ENCODE peak calls at places on chromosomes 7 and 10, in seven cellular contexts. O is OCI-LY7, E is SK-N-SH, W is left lung, L is psoas muscle, G is heart right ventricle, U is adipocyte. H is an unnamed sample. For H3K36me3 and H3K4me1, the result is how much of the 10 kb centered on the place peaks cover.

GRCh38 chr7:114554781-114555537 is 140.3 kb downstream of the FOXP2 start:
- DNase-seq in E (no peak), W (no peak), G (no peak), O (no peak), U (no peak), L (no peak), H (no peak)

GRCh38 chr7:30548762-30549344 is 44.2 kb upstream of the GGCT start:
- DNase-seq in U (peak), O (peak), W (peak), E (peak), L (peak), G (peak), H (peak)

GRCh38 chr10:5584895-5585516 is 60.2 kb downstream of the CALML3 start:
- DNase-seq in U (peak), W (peak), L (no peak), G (no peak), O (peak), E (no peak), H (no peak)

GRCh38 chr10:130282492-130283233 is 146.5 kb downstream of the GLRX3 start:
- DNase-seq in G (no peak), E (no peak), L (no peak), W (no peak), U (no peak), O (no peak), H (no peak)

GRCh38 chr7:112433289-112433688 is 17.0 kb upstream of the IFRD1 start:
- DNase-seq in U (no peak), E (no peak), G (no peak), L (no peak), W (no peak), O (no peak), H (no peak)

GRCh38 chr7:34128762-34129161 is 223.4 kb downstream of the BMPER start:
- DNase-seq in O (no peak), E (no peak), G (no peak), L (no peak), U (peak), W (no peak), H (no peak)

GRCh38 chr10:110171032-110171431 is 36.4 kb upstream of the MXI1 start:
- DNase-seq in W (no peak), G (no peak), O (no peak), U (no peak), L (no peak), E (no peak), H (no peak)

GRCh38 chr7:43590862-43591550 is 8.1 kb downstream of the STK17A start:
- DNase-seq in U (no peak), E (no peak), L (no peak), W (no peak), G (no peak), O (peak), H (no peak)

GRCh38 chr10:129921065-129921670 is 42.9 kb downstream of the EBF3 start:
- DNase-seq in U (no peak), E (no peak), L (no peak), G (no peak), O (no peak), W (peak), H (no peak)

GRCh38 chr7:98949336-98950044 is 71.2 kb downstream of the TRRAP start:
- DNase-seq in G (peak), E (no peak), O (no peak), L (peak), U (no peak), W (no peak), H (no peak)

GRCh38 chr7:101792051-101792651 is 25.3 kb upstream of the CUX1 start:
- DNase-seq in G (peak), O (no peak), U (no peak), W (no peak), L (peak), E (peak), H (no peak)

GRCh38 chr7:39910108-39910869 is 39.8 kb upstream of the CDK13 start:
- DNase-seq in L (peak), U (peak), E (no peak), G (no peak), W (no peak), O (no peak), H (no peak)

GRCh38 chr7:36726806-36727503 is 2.7 kb upstream of the AOAH start:
- DNase-seq in L (no peak), W (no peak), O (no peak), U (no peak), E (no peak), G (no peak), H (no peak)

GRCh38 chr10:99883523-99883922 is 101.1 kb downstream of the ABCC2 start:
- DNase-seq in O (no peak), W (no peak), E (no peak), L (no peak), G (no peak), U (no peak), H (no peak)

GRCh38 chr10:99894613-99895012 is 112.2 kb downstream of the ABCC2 start:
- DNase-seq in W (no peak), E (no peak), U (no peak), O (no peak), G (no peak), L (no peak), H (no peak)

GRCh38 chr10:99888623-99889022 is 106.2 kb downstream of the ABCC2 start:
- DNase-seq in U (peak), E (no peak), G (no peak), O (no peak), W (no peak), L (no peak), H (no peak)
- H3K36me3 ChIP-seq in U (half or more), E (half or more), G (under half), O (half or more), W (half or more), L (under half), H (half or more)

GRCh38 chr10:124063736-124064135 is 29.7 kb downstream of the CHST15 start:
- DNase-seq in O (peak), W (peak), E (no peak), L (no peak), G (no peak), U (peak), H (peak)
- H3K4me1 ChIP-seq in O (half or more), W (half or more), E (under half), L (under half), G (under half), U (under half), H (under half)

DNA sequence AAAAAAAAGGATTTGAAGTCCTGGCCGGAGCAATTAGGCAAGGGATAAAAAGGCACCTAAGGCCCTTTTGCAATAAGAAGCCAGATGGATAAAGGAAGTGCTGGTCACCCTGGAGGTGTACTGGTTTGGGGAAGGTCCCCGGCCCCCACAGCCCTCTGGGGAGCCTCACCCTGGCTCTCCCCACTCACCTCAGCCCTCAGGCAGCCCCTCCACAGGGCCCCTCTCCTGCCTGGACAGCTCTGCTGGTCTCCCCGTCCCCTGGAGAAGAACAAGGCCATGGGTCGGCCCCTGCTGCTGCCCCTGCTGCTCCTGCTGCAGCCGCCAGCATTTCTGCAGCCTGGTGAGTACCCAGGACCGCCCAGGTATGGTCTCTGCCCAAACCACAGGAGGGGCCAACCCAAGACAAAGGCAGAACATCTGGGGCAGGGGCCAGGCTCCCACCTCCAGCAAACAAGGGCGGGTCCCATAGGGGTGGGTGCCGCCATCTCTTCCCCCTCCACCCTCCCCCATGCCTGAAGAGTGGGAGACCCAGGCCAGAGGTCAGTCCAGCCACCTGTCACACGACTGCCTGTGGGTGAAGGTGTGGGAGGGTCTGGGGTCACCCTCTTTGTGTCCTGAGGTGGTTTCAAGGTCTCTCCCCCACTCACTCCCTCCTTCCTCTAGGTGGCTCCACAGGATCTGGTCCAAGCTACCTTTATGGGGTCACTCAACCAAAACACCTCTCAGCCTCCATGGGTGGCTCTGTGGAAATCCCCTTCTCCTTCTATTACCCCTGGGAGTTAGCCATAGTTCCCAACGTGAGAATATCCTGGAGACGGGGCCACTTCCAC is at the start of gene PILRB:
- DNase-seq in U (no peak), W (no peak), G (no peak), L (no peak), E (no peak), O (peak), H (no peak)
- H3K36me3 ChIP-seq in U (half or more), W (half or more), G (under half), L (under half), E (half or more), O (half or more), H (half or more)

GRCh38 chr7:138975343-138976104 is 5.7 kb downstream of the KIAA1549 start:
- DNase-seq in W (no peak), E (peak), G (no peak), U (no peak), L (no peak), O (no peak), H (no peak)
- H3K4me1 ChIP-seq in W (under half), E (under half), G (under half), U (under half), L (under half), O (under half), H (under half)

GRCh38 chr10:103890688-103891087 is 27.3 kb downstream of the STN1 start:
- DNase-seq in W (no peak), G (no peak), L (no peak), O (no peak), E (no peak), U (no peak), H (no peak)
- H3K36me3 ChIP-seq in W (under half), G (under half), L (under half), O (under half), E (under half), U (under half), H (under half)

GRCh38 chr10:67784584-67784983 is 53.4 kb downstream of the DNAJC12 start:
- DNase-seq in U (peak), E (no peak), L (no peak), G (no peak), W (no peak), O (no peak), H (no peak)
- H3K4me1 ChIP-seq in U (under half), E (under half), L (under half), G (under half), W (under half), O (half or more), H (under half)

GRCh38 chr10:73838008-73838567 is 26.7 kb upstream of the NDST2 start:
- DNase-seq in E (no peak), O (no peak), U (no peak), G (no peak), W (no peak), L (no peak), H (no peak)
- H3K36me3 ChIP-seq in E (under half), O (under half), U (under half), G (under half), W (half or more), L (under half), H (under half)

GRCh38 chr7:106112118-106112971 is at the start of gene SYPL1:
- DNase-seq in U (peak), L (peak), G (peak), E (peak), W (peak), O (peak), H (peak)
- H3K4me1 ChIP-seq in U (under half), L (half or more), G (under half), E (under half), W (under half), O (half or more), H (under half)

DNA sequence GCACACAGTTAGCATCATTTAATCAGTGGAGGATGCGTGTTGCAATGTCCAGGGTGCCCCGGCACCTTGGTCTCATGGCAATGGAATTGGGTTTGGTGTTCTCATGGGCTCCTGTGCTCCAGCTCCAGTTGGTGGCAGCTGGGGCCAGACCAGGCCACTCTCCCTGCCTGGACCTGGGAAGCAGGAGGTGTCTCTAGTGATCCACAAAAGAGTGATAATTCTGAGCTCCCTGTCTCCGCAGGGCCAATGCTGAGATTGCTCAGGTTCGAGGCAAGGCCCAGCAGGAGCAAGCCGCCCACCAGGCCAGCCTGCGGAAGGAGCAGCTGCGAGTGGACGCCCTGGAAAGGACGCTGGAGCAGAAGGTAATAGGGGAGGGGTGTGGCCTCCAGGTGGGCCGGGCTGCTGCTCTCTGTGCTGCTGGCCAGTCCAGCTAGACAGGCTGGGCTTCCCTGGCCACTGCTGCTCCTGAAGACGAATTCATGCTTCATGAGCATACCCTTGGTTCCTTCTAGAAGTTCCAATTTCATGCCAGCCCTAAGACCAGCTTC is 21.7 kb upstream of the BTBD16 start:
- DNase-seq in L (no peak), E (no peak), W (peak), U (no peak), G (no peak), O (no peak), H (no peak)
- H3K36me3 ChIP-seq in L (under half), E (under half), W (half or more), U (under half), G (under half), O (under half), H (under half)

GRCh38 chr7:22660732-22661131 is 66.3 kb upstream of the IL6 start:
- DNase-seq in U (no peak), W (no peak), E (no peak), L (no peak), G (no peak), O (peak), H (no peak)

GRCh38 chr7:22660293-22660692 is 66.7 kb upstream of the IL6 start:
- DNase-seq in G (no peak), U (no peak), E (no peak), W (no peak), L (no peak), O (no peak), H (no peak)

GRCh38 chr7:22658031-22658430 is 69.0 kb upstream of the IL6 start:
- DNase-seq in W (no peak), U (no peak), E (no peak), G (no peak), L (no peak), O (no peak), H (no peak)

GRCh38 chr7:22657479-22657878 is 69.5 kb upstream of the IL6 start:
- DNase-seq in U (peak), G (no peak), L (no peak), E (no peak), W (no peak), O (no peak), H (no peak)

GRCh38 chr7:22659741-22660140 is 67.3 kb upstream of the IL6 start:
- DNase-seq in L (no peak), U (no peak), W (no peak), O (no peak), G (no peak), E (no peak), H (no peak)
- H3K4me1 ChIP-seq in L (under half), U (under half), W (under half), O (under half), G (under half), E (under half), H (under half)